ENCODE peak calls at places on chromosomes 4 and X, in eight cellular contexts. D is GM23248; X is heart left ventricle; R is CD8-positive, alpha-beta memory T cell; B is lower lobe of right lung; U is psoas muscle; M is MG63; K is tibial nerve. T is an unnamed sample.
A peak's percentile ranks its signal among the peaks of the same experiment; 100 is the strongest.

GRCh38 chr4:152458801-152459302 is 77.0 kb downstream of the FBXW7 start:
- DNase-seq in D (peak; percentile 2), X (no peak), R (no peak), B (no peak), U (no peak), M (no peak), K (no peak), T (no peak)

GRCh38 chr4:182871616-182872015 is 45.6 kb downstream of the DCTD start:
- DNase-seq in D (no peak), X (no peak), R (no peak), B (no peak), U (no peak), M (no peak), K (no peak), T (no peak)

GRCh38 chr4:79413486-79413885 is 5.5 kb upstream of the GK2 start:
- DNase-seq in D (no peak), X (no peak), R (no peak), B (no peak), U (no peak), M (no peak), K (no peak), T (no peak)

GRCh38 chr4:72677886-72678285 is 108.9 kb upstream of the ADAMTS3 start:
- DNase-seq in D (no peak), X (no peak), R (no peak), B (no peak), U (no peak), M (no peak), K (no peak), T (no peak)

GRCh38 chr4:100093091-100093866 is 97.0 kb downstream of the DDIT4L start:
- DNase-seq in D (peak; percentile 94), X (peak; percentile 72), R (peak; percentile 91), B (peak; percentile 85), U (peak; percentile 73), M (peak; percentile 72), K (peak; percentile 63), T (peak; percentile 76)

GRCh38 chr4:188168621-188169020 is 29.4 kb downstream of the TRIML1 start:
- DNase-seq in D (no peak), X (no peak), R (no peak), B (no peak), U (no peak), M (no peak), K (no peak), T (no peak)

GRCh38 chr4:6227412-6228157 is 27.2 kb upstream of the JAKMIP1 start:
- DNase-seq in D (no peak), X (no peak), R (no peak), B (no peak), U (no peak), M (no peak), K (no peak), T (no peak)

GRCh38 chr4:7134737-7135388 is 57.5 kb upstream of the SORCS2 start:
- DNase-seq in D (peak; percentile 94), X (peak; percentile 50), R (no peak), B (no peak), U (peak; percentile 83), M (peak; percentile 91), K (peak; percentile 68), T (no peak)

GRCh38 chrX:52363247-52363883 is 5.5 kb upstream of the XAGE2 start:
- DNase-seq in D (peak; percentile 10), X (no peak), R (no peak), B (no peak), U (no peak), M (no peak), K (no peak), T (no peak)

GRCh38 chr4:184441461-184442392 is 32.6 kb downstream of the IRF2 start:
- DNase-seq in D (peak; percentile 46), X (no peak), R (no peak), B (no peak), U (no peak), M (peak; percentile 9), K (no peak), T (no peak)

GRCh38 chrX:43618376-43619205 is 37.5 kb upstream of the MAOA start:
- DNase-seq in D (no peak), X (no peak), R (no peak), B (no peak), U (no peak), M (no peak), K (no peak), T (no peak)

GRCh38 chrX:22818061-22818460 is 181.7 kb upstream of the DDX53 start:
- DNase-seq in D (peak; percentile 11), X (no peak), R (no peak), B (no peak), U (no peak), M (no peak), K (no peak), T (no peak)

GRCh38 chr4:128513664-128514484 is 226.3 kb upstream of the PGRMC2 start:
- DNase-seq in D (peak; percentile 55), X (no peak), R (no peak), B (no peak), U (no peak), M (no peak), K (no peak), T (no peak)

GRCh38 chrX:150635952-150636351 is 57.2 kb upstream of the MTMR1 start:
- DNase-seq in D (peak; percentile 90), X (no peak), R (no peak), B (no peak), U (no peak), M (no peak), K (no peak), T (no peak)

GRCh38 chr4:118373614-118374255 is 20.9 kb upstream of the PRSS12 start:
- DNase-seq in D (peak; percentile 40), X (no peak), R (no peak), B (no peak), U (no peak), M (no peak), K (no peak), T (no peak)

GRCh38 chr4:102342404-102343074 is 2.7 kb downstream of the SLC39A8 start:
- DNase-seq in D (no peak), X (no peak), R (no peak), B (no peak), U (no peak), M (no peak), K (no peak), T (no peak)

GRCh38 chr4:135508006-135508714 is 1306.6 kb upstream of the PABPC4L start:
- DNase-seq in D (peak; percentile 2), X (no peak), R (no peak), B (no peak), U (no peak), M (no peak), K (no peak), T (no peak)

DNA sequence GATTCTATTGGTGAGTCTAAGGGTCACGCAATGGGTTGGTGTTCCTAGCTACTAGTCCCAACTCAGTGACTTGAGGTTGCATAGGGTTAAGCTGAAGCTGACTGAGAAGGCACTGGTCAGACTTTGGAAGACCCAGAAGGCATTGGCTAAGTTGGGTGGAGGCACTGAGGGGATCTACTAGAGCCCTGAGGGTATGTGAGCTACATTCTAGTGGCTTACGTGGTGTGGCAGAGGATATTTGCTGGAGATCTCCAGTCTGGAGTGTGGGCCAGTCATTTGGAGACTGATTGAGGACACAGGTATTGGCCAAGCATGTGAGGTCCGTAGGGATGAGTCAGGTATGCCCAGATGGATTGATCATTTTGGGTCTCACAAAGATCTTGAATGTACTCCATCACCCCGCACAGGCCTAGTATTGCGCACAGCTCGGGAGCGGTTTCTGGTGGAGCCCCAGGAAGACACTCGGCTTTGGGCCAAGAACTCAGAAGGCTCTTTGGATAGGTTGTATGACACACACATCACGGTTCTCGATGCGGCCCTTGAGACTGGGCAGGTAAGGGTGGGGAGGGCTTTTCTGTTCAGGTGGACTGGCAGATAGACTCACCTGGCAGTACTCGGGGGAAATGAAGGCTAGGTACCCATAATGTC is 7.2 kb downstream of the USP11 start:
- DNase-seq in D (no peak), X (no peak), R (no peak), B (no peak), U (no peak), M (no peak), K (no peak), T (no peak)
- H3K36me3 ChIP-seq in D (no peaks in the 10 kb centered on the region), X (no peaks in the 10 kb centered on the region), R (peaks cover 14% of the 10 kb centered on the region), B (peaks cover 35% of the 10 kb centered on the region), U (peaks cover 54% of the 10 kb centered on the region), M (no peaks in the 10 kb centered on the region), K (peaks cover 4% of the 10 kb centered on the region), T (peaks cover 27% of the 10 kb centered on the region)

GRCh38 chrX:29229802-29230201 is 642.6 kb downstream of the IL1RAPL1 start:
- DNase-seq in D (peak; percentile 35), X (no peak), R (no peak), B (no peak), U (no peak), M (peak; percentile 6), K (no peak), T (no peak)

GRCh38 chrX:29225670-29226069 is 638.4 kb downstream of the IL1RAPL1 start:
- DNase-seq in D (no peak), X (no peak), R (no peak), B (no peak), U (no peak), M (no peak), K (no peak), T (no peak)
- H3K36me3 ChIP-seq in D (no peaks in the 10 kb centered on the region), X (no peaks in the 10 kb centered on the region), R (no peaks in the 10 kb centered on the region), B (no peaks in the 10 kb centered on the region), U (no peaks in the 10 kb centered on the region), M (no peaks in the 10 kb centered on the region), K (no peaks in the 10 kb centered on the region), T (no peaks in the 10 kb centered on the region)

DNA sequence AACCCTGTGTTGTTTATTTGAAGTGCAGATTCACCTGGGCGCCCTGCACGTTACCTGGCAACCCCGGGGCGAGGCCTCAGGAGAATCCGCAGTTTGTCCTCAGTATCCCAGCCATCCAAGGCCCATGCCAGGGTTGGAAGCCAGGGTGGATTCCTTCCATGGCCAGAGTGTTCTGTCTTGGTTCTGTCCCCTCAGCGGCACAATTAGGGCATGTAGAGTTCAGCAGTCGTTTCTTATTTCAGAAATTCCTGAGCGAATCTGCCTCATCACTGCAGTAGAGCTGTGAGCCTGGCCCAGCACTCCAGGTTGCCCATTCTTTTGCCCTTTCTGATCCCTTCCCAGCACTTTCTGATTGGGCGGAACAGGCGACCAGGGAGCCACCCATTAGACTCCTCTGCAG is 29.9 kb upstream of the CLCN4 start:
- DNase-seq in D (no peak), X (no peak), R (no peak), B (no peak), U (no peak), M (no peak), K (no peak), T (no peak)
- H3K36me3 ChIP-seq in D (no peaks in the 10 kb centered on the region), X (no peaks in the 10 kb centered on the region), R (no peaks in the 10 kb centered on the region), B (peaks cover 60% of the 10 kb centered on the region), U (peaks cover 10% of the 10 kb centered on the region), M (no peaks in the 10 kb centered on the region), K (no peaks in the 10 kb centered on the region), T (peaks cover 42% of the 10 kb centered on the region)

GRCh38 chr4:70768301-70768948 is 46.7 kb downstream of the RUFY3 start:
- DNase-seq in D (peak; percentile 28), X (no peak), R (no peak), B (no peak), U (no peak), M (no peak), K (no peak), T (no peak)
- H3K36me3 ChIP-seq in D (peaks cover 51% of the 10 kb centered on the region), X (peaks cover 22% of the 10 kb centered on the region), R (no peaks in the 10 kb centered on the region), B (peaks cover 90% of the 10 kb centered on the region), U (peaks cover 92% of the 10 kb centered on the region), M (peaks cover 6% of the 10 kb centered on the region), K (no peaks in the 10 kb centered on the region), T (peaks cover 15% of the 10 kb centered on the region)